ENCODE peak calls at places on chromosomes 5 and 9, in six cellular contexts. T is NCI-H774; U is activated CD4-positive, CD25-positive, alpha-beta regulatory T cell treated with anti-CD3 and anti-CD28 coated beads, Interleukin-2, amount 50 U/mL, for 16 hours; G is fibroblast of pulmonary artery; S is Panc1; M is mesenchymal stem cell. D is an unnamed sample.
A peak's percentile ranks its signal among the peaks of the same experiment; 100 is the strongest.

GRCh38 chr5:170769236-170769635 is 14.3 kb upstream of the GABRP start:
- DNase-seq in T (no peak), U (no peak), G (no peak), S (no peak), M (no peak), D (no peak)

GRCh38 chr9:135773677-135774238 is 71.8 kb downstream of the KCNT1 start:
- DNase-seq in T (no peak), U (no peak), G (no peak), S (no peak), M (no peak), D (no peak)

GRCh38 chr5:112694853-112695709 is 42.6 kb upstream of the APC start:
- DNase-seq in T (no peak), U (no peak), G (peak; percentile 76), S (no peak), M (peak; percentile 92), D (no peak)

GRCh38 chr5:4440536-4440935 is 699.6 kb upstream of the ADAMTS16 start:
- DNase-seq in T (no peak), U (no peak), G (no peak), S (no peak), M (no peak), D (no peak)

GRCh38 chr5:103258957-103259704 is 568 bp downstream of the MACIR start:
- DNase-seq in T (peak; percentile 62), U (peak; percentile 24), G (peak; percentile 26), S (no peak), M (peak; percentile 65), D (peak; percentile 63)

GRCh38 chr5:58902765-58903164 is 319.9 kb downstream of the RAB3C start:
- DNase-seq in T (no peak), U (no peak), G (no peak), S (no peak), M (no peak), D (peak; percentile 27)

GRCh38 chr5:178555771-178556211 is 34.4 kb downstream of the COL23A1 start:
- DNase-seq in T (no peak), U (no peak), G (no peak), S (no peak), M (no peak), D (no peak)

GRCh38 chr5:108634951-108635288 is 112.8 kb upstream of the FER start:
- DNase-seq in T (no peak), U (no peak), G (no peak), S (no peak), M (no peak), D (no peak)

GRCh38 chr5:97644206-97644605 is 461.2 kb upstream of the RIOK2 start:
- DNase-seq in T (no peak), U (no peak), G (no peak), S (no peak), M (no peak), D (no peak)

GRCh38 chr5:169576181-169576598 is 7.4 kb upstream of the SPDL1 start:
- DNase-seq in T (no peak), U (no peak), G (peak; percentile 91), S (no peak), M (peak; percentile 57), D (no peak)

GRCh38 chr5:2750026-2750757 is 1.3 kb downstream of the IRX2 start:
- DNase-seq in T (peak; percentile 27), U (no peak), G (no peak), S (no peak), M (no peak), D (no peak)

GRCh38 chr5:129459485-129460120 is 495 bp upstream of the ADAMTS19 start:
- DNase-seq in T (peak; percentile 27), U (no peak), G (peak; percentile 59), S (no peak), M (peak; percentile 80), D (peak; percentile 21)

GRCh38 chr9:110148384-110148783 is 59.6 kb downstream of the C9orf152 start:
- DNase-seq in T (no peak), U (peak; percentile 26), G (no peak), S (no peak), M (peak; percentile 61), D (no peak)

GRCh38 chr9:114810614-114811013 is 4.8 kb upstream of the TNFSF15 start:
- DNase-seq in T (no peak), U (no peak), G (no peak), S (no peak), M (no peak), D (no peak)

GRCh38 chr5:116476903-116477537 is 97.6 kb downstream of the SEMA6A start:
- DNase-seq in T (no peak), U (no peak), G (no peak), S (no peak), M (peak; percentile 9), D (peak; percentile 16)

GRCh38 chr9:37425298-37425752 is 2.8 kb downstream of the GRHPR start:
- DNase-seq in T (no peak), U (no peak), G (no peak), S (no peak), M (no peak), D (no peak)

GRCh38 chr5:59049070-59049469 is 466.2 kb downstream of the RAB3C start:
- DNase-seq in T (no peak), U (no peak), G (no peak), S (no peak), M (no peak), D (no peak)

GRCh38 chr5:167296056-167296455 is 995.4 kb upstream of the WWC1 start:
- DNase-seq in T (no peak), U (no peak), G (no peak), S (no peak), M (peak; percentile 41), D (no peak)

GRCh38 chr5:40600383-40600782 is 79.3 kb upstream of the PTGER4 start:
- DNase-seq in T (no peak), U (no peak), G (no peak), S (no peak), M (no peak), D (no peak)

GRCh38 chr5:58477760-58478159 is 13.5 kb upstream of the GAPT start:
- DNase-seq in T (no peak), U (no peak), G (peak; percentile 20), S (no peak), M (no peak), D (peak; percentile 34)

GRCh38 chr5:163569284-163569683 is 63.9 kb downstream of the MAT2B start:
- DNase-seq in T (no peak), U (no peak), G (peak; percentile 57), S (no peak), M (peak; percentile 56), D (peak; percentile 57)

GRCh38 chr5:140131967-140132409 is 6.3 kb downstream of the IGIP start:
- DNase-seq in T (no peak), U (no peak), G (peak; percentile 86), S (no peak), M (peak; percentile 64), D (peak; percentile 79)

GRCh38 chr5:175681975-175682354 is 24.1 kb downstream of the HRH2 start:
- DNase-seq in T (no peak), U (no peak), G (no peak), S (no peak), M (no peak), D (no peak)

GRCh38 chr5:89064054-89064453 is 181.1 kb upstream of the MEF2C start:
- DNase-seq in T (no peak), U (no peak), G (no peak), S (no peak), M (peak; percentile 67), D (no peak)

GRCh38 chr9:107284636-107285035 is 1.6 kb downstream of the RAD23B start:
- DNase-seq in T (no peak), U (no peak), G (no peak), S (no peak), M (no peak), D (peak; percentile 7)

D was measured in dermis blood vessel endothelial cell.